ENCODE peak calls at places on chromosome 20, in six cellular contexts. One of them, this sample, is unnamed.
A peak's percentile ranks its signal among the peaks of the same experiment; 100 is the strongest.

GRCh38 chr20:50189681-50190250 is 864 bp upstream of the CEBPB start:
- DNase-seq in testis: peak; percentile 47
- DNase-seq in transverse colon: peak; percentile 88
- DNase-seq in uterus: peak; percentile 40
- DNase-seq in IMR-90: no peak
- DNase-seq in lower leg skin: peak; percentile 62
- DNase-seq in this sample: no peak

GRCh38 chr20:18041462-18041861 is 16.3 kb downstream of the OVOL2 start:
- DNase-seq in testis: no peak
- DNase-seq in transverse colon: no peak
- DNase-seq in uterus: no peak
- DNase-seq in IMR-90: no peak
- DNase-seq in lower leg skin: no peak
- DNase-seq in this sample: no peak

GRCh38 chr20:18077157-18077556 is 19.4 kb upstream of the OVOL2 start:
- DNase-seq in testis: no peak
- DNase-seq in transverse colon: peak; percentile 12
- DNase-seq in uterus: no peak
- DNase-seq in IMR-90: no peak
- DNase-seq in lower leg skin: no peak
- DNase-seq in this sample: no peak

GRCh38 chr20:59004763-59005522 is 2.1 kb downstream of the CTSZ start:
- DNase-seq in testis: peak; percentile 43
- DNase-seq in transverse colon: peak; percentile 86
- DNase-seq in uterus: peak; percentile 22
- DNase-seq in IMR-90: no peak
- DNase-seq in lower leg skin: no peak
- DNase-seq in this sample: peak; percentile 39

GRCh38 chr20:10508060-10508459 is 73.0 kb downstream of the SLX4IP start:
- DNase-seq in testis: no peak
- DNase-seq in transverse colon: peak; percentile 22
- DNase-seq in uterus: peak; percentile 39
- DNase-seq in IMR-90: peak; percentile 19
- DNase-seq in lower leg skin: no peak
- DNase-seq in this sample: no peak

GRCh38 chr20:50092436-50092835 is 20.5 kb downstream of the UBE2V1 start:
- DNase-seq in testis: no peak
- DNase-seq in transverse colon: no peak
- DNase-seq in uterus: no peak
- DNase-seq in IMR-90: no peak
- DNase-seq in lower leg skin: no peak
- DNase-seq in this sample: no peak

GRCh38 chr20:62363920-62364851 is 2.9 kb downstream of the LAMA5 start:
- DNase-seq in testis: no peak
- DNase-seq in transverse colon: peak; percentile 13
- DNase-seq in uterus: peak; percentile 36
- DNase-seq in IMR-90: no peak
- DNase-seq in lower leg skin: no peak
- DNase-seq in this sample: peak; percentile 28

GRCh38 chr20:20366551-20366895 is 1.4 kb upstream of the INSM1 start:
- DNase-seq in testis: no peak
- DNase-seq in transverse colon: no peak
- DNase-seq in uterus: no peak
- DNase-seq in IMR-90: no peak
- DNase-seq in lower leg skin: no peak
- DNase-seq in this sample: no peak

GRCh38 chr20:3696200-3696599 is 14.4 kb upstream of the ADAM33 start:
- DNase-seq in testis: no peak
- DNase-seq in transverse colon: no peak
- DNase-seq in uterus: no peak
- DNase-seq in IMR-90: no peak
- DNase-seq in lower leg skin: no peak
- DNase-seq in this sample: no peak

GRCh38 chr20:34887023-34887422 is 10.6 kb downstream of the ACSS2 start:
- DNase-seq in testis: no peak
- DNase-seq in transverse colon: no peak
- DNase-seq in uterus: no peak
- DNase-seq in IMR-90: no peak
- DNase-seq in lower leg skin: no peak
- DNase-seq in this sample: no peak

GRCh38 chr20:17890330-17890729 is 78.3 kb downstream of the SNX5 start:
- DNase-seq in testis: no peak
- DNase-seq in transverse colon: no peak
- DNase-seq in uterus: no peak
- DNase-seq in IMR-90: no peak
- DNase-seq in lower leg skin: no peak
- DNase-seq in this sample: no peak

GRCh38 chr20:768426-768978 is at the start of gene SLC52A3:
- DNase-seq in testis: peak; percentile 52
- DNase-seq in transverse colon: peak; percentile 89
- DNase-seq in uterus: no peak
- DNase-seq in IMR-90: no peak
- DNase-seq in lower leg skin: no peak
- DNase-seq in this sample: no peak

GRCh38 chr20:34112600-34113061 is 588 bp upstream of the EIF2S2 start:
- DNase-seq in testis: peak; percentile 60
- DNase-seq in transverse colon: peak; percentile 36
- DNase-seq in uterus: peak; percentile 33
- DNase-seq in IMR-90: peak; percentile 31
- DNase-seq in lower leg skin: peak; percentile 33
- DNase-seq in this sample: peak; percentile 7

GRCh38 chr20:9368893-9369292 is 145.5 kb upstream of the LAMP5 start:
- DNase-seq in testis: no peak
- DNase-seq in transverse colon: no peak
- DNase-seq in uterus: no peak
- DNase-seq in IMR-90: no peak
- DNase-seq in lower leg skin: no peak
- DNase-seq in this sample: no peak

GRCh38 chr20:14824996-14825395 is 487.6 kb upstream of the FLRT3 start:
- DNase-seq in testis: no peak
- DNase-seq in transverse colon: no peak
- DNase-seq in uterus: no peak
- DNase-seq in IMR-90: no peak
- DNase-seq in lower leg skin: no peak
- DNase-seq in this sample: no peak

GRCh38 chr20:53215166-53215565 is 243.0 kb downstream of the TSHZ2 start:
- DNase-seq in testis: no peak
- DNase-seq in transverse colon: no peak
- DNase-seq in uterus: no peak
- DNase-seq in IMR-90: no peak
- DNase-seq in lower leg skin: no peak
- DNase-seq in this sample: no peak

GRCh38 chr20:3929713-3930060 is 40.5 kb downstream of the PANK2 start:
- DNase-seq in testis: no peak
- DNase-seq in transverse colon: no peak
- DNase-seq in uterus: no peak
- DNase-seq in IMR-90: no peak
- DNase-seq in lower leg skin: no peak
- DNase-seq in this sample: no peak

GRCh38 chr20:50704971-50705370 is 13.6 kb upstream of the RIPOR3 start:
- DNase-seq in testis: no peak
- DNase-seq in transverse colon: no peak
- DNase-seq in uterus: no peak
- DNase-seq in IMR-90: peak; percentile 87
- DNase-seq in lower leg skin: no peak
- DNase-seq in this sample: no peak

GRCh38 chr20:55057779-55058415 is 582.5 kb downstream of the DOK5 start:
- DNase-seq in testis: no peak
- DNase-seq in transverse colon: peak; percentile 10
- DNase-seq in uterus: no peak
- DNase-seq in IMR-90: no peak
- DNase-seq in lower leg skin: no peak
- DNase-seq in this sample: no peak

GRCh38 chr20:45238139-45238538 is 16.2 kb downstream of the SLPI start:
- DNase-seq in testis: no peak
- DNase-seq in transverse colon: no peak
- DNase-seq in uterus: no peak
- DNase-seq in IMR-90: no peak
- DNase-seq in lower leg skin: no peak
- DNase-seq in this sample: no peak

GRCh38 chr20:45230631-45231030 is 9.5 kb downstream of the SEMG2 start:
- DNase-seq in testis: peak; percentile 30
- DNase-seq in transverse colon: no peak
- DNase-seq in uterus: no peak
- DNase-seq in IMR-90: no peak
- DNase-seq in lower leg skin: no peak
- DNase-seq in this sample: no peak

DNA sequence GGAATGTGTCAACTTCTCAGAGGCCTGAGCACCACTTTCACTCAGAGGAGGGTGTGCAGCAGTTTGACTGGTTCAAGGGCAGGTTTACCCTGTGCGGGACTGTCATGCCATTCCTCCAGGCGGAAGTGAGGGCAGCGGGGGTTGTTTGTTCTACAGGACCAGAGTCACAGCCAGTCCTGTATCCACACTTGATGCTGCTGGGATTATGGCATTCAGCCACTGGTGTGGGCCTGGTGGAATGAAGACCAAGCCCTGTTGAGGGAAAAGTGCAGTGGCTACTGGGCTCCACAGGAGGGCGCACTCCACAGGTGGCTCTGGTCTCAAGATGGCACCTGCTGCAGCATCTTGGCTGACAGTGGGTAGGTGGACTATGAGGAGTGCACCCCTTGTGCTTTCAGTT is 14.8 kb downstream of the SEMG2 start:
- DNase-seq in testis: peak; percentile 23
- DNase-seq in transverse colon: no peak
- DNase-seq in uterus: no peak
- DNase-seq in IMR-90: no peak
- DNase-seq in lower leg skin: no peak
- DNase-seq in this sample: no peak
- TF ChIP-seq CTCF in testis: no peak
- TF ChIP-seq CTCF in transverse colon: peak; percentile 16
- TF ChIP-seq CTCF in uterus: no peak
- TF ChIP-seq CTCF in IMR-90: peak; percentile 10
- TF ChIP-seq CTCF in lower leg skin: no peak
- TF ChIP-seq CTCF in this sample: peak; percentile 42

DNA sequence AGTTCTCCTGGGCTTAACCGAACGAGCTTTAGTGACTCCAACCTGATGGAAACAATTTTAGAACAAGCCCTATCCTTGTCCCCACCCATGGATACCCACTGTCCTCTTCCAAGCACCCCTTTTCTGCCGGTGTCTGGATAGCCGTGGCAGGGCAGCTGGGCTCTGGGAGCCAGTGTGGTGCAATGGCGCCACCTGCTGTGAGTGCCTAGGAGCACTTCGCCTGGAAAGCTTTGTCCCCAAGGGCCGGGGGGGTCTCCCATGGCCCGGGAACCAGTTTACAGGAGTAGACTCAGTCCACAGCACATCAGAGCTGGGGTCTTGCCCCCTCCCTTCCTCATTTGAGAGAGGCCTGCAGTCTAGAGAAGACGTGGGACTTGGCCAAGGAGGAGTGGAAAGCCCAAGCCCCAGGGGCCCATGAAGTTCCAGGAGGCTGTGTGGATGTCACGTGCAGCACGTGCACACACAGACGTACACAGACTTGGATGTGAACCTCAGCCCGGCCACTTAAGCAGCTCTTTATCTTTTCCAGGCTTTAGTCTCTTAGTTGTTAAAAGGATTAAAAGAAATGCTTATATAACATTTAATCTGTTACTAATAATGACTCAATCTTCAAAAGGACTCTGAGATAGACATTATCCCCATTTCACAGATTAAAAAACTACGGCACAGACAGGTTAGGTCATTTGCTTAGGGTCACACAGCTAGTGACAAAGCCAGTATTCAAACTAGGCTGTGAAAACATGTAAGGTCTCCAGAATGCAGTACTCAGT is 40.9 kb upstream of the CDH22 start:
- DNase-seq in testis: peak; percentile 75
- DNase-seq in transverse colon: peak; percentile 43
- DNase-seq in uterus: peak; percentile 52
- DNase-seq in IMR-90: peak; percentile 31
- DNase-seq in lower leg skin: no peak
- DNase-seq in this sample: no peak
- TF ChIP-seq POLR2A in testis: no peak
- TF ChIP-seq POLR2A in transverse colon: no peak
- TF ChIP-seq POLR2A in uterus: no peak
- TF ChIP-seq POLR2A in IMR-90: no peak
- TF ChIP-seq POLR2A in lower leg skin: no peak
- TF ChIP-seq POLR2A in this sample: no peak

GRCh38 chr20:36209921-36210320 is 26.4 kb upstream of the AAR2 start:
- DNase-seq in testis: no peak
- DNase-seq in transverse colon: no peak
- DNase-seq in uterus: no peak
- DNase-seq in IMR-90: no peak
- DNase-seq in lower leg skin: no peak
- DNase-seq in this sample: no peak

GRCh38 chr20:36207602-36208001 is 28.7 kb upstream of the AAR2 start:
- DNase-seq in testis: no peak
- DNase-seq in transverse colon: no peak
- DNase-seq in uterus: no peak
- DNase-seq in IMR-90: no peak
- DNase-seq in lower leg skin: no peak
- DNase-seq in this sample: no peak

GRCh38 chr20:36213362-36213761 is 22.9 kb upstream of the AAR2 start:
- DNase-seq in testis: no peak
- DNase-seq in transverse colon: no peak
- DNase-seq in uterus: no peak
- DNase-seq in IMR-90: no peak
- DNase-seq in lower leg skin: no peak
- DNase-seq in this sample: no peak

GRCh38 chr20:36208257-36208656 is 28.0 kb upstream of the AAR2 start:
- DNase-seq in testis: no peak
- DNase-seq in transverse colon: no peak
- DNase-seq in uterus: no peak
- DNase-seq in IMR-90: no peak
- DNase-seq in lower leg skin: no peak
- DNase-seq in this sample: no peak

GRCh38 chr20:36210561-36210960 is 25.7 kb upstream of the AAR2 start:
- DNase-seq in testis: no peak
- DNase-seq in transverse colon: no peak
- DNase-seq in uterus: no peak
- DNase-seq in IMR-90: no peak
- DNase-seq in lower leg skin: no peak
- DNase-seq in this sample: no peak
- TF ChIP-seq CTCF in testis: no peak
- TF ChIP-seq CTCF in transverse colon: no peak
- TF ChIP-seq CTCF in uterus: no peak
- TF ChIP-seq CTCF in IMR-90: peak; percentile 10
- TF ChIP-seq CTCF in lower leg skin: no peak
- TF ChIP-seq CTCF in this sample: no peak

DNA sequence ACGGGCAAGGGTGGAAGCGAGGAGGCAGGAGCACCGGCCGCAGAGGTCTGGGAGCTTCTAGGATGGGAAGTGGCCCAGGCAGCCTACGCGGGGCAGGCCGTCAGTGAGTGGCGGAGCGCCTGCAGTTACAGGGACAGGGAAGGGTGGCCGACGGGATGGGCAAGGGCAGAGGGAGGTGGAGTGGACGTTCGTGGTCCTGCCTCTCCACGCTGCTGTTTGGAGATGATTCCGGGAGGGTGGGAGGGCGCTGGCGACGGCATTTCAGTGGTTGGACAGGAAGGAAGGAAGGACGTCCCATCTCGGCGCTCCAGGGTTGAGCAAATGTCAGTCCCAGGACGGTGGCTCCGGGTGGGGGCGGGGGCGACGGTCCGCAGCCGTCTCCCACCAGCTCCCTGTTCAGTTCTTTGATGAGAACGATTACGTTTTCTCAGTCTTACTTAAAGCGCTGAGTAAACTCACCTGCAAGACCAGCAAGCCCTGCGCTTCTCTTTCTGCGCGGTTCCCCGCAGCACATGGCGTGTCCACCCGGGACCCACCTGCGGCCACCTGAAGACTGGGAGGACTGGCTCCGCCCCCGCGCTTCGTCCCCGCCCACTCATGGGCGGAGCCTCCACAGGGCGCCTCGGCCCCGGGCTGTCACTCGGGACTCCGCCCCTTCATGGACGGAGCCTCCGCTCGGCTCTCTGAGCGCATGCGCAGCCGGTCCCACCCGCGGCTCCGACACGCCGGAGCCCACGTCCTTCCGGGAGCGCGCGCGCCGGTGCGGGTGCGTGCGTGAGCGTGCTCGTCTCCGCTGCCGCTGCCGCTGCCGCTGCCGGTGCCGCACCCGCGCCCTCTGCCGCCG is at the start of gene DNAJC5:
- DNase-seq in testis: peak; percentile 96
- DNase-seq in transverse colon: peak; percentile 97
- DNase-seq in uterus: peak; percentile 95
- DNase-seq in IMR-90: peak; percentile 87
- DNase-seq in lower leg skin: peak; percentile 92
- DNase-seq in this sample: peak; percentile 91
- TF ChIP-seq POLR2A in testis: no peak
- TF ChIP-seq POLR2A in transverse colon: no peak
- TF ChIP-seq POLR2A in uterus: peak; percentile 60
- TF ChIP-seq POLR2A in IMR-90: no peak
- TF ChIP-seq POLR2A in lower leg skin: no peak
- TF ChIP-seq POLR2A in this sample: peak; percentile 76